ENCODE peak calls at places on chromosomes 4 and X, in five cellular contexts. P, W, J, T and K are unnamed samples.

GRCh38 chr4:144754562-144755410 is 108.8 kb downstream of the HHIP start:
- DNase-seq in P (peak), W (peak), J (peak), T (peak), K (peak)

GRCh38 chr4:181272427-181272826 is 970.8 kb upstream of the TENM3 start:
- DNase-seq in P (no peak), W (no peak), J (no peak), T (no peak), K (no peak)

GRCh38 chr4:72525938-72526337 is 43.1 kb downstream of the ADAMTS3 start:
- DNase-seq in P (peak), W (no peak), J (no peak), T (peak), K (peak)

GRCh38 chr4:139247241-139247640 is 32.8 kb downstream of the MGARP start:
- DNase-seq in P (peak), W (no peak), J (no peak), T (no peak), K (no peak)

GRCh38 chr4:5968246-5968645 is 50.0 kb downstream of the C4orf50 start:
- DNase-seq in P (no peak), W (peak), J (no peak), T (no peak), K (no peak)

GRCh38 chrX:14073158-14073557 is 43.5 kb upstream of the GEMIN8 start:
- DNase-seq in P (no peak), W (no peak), J (no peak), T (no peak), K (peak)

GRCh38 chr4:65046496-65047101 is 623.7 kb downstream of the EPHA5 start:
- DNase-seq in P (no peak), W (peak), J (no peak), T (no peak), K (peak)

GRCh38 chrX:133513116-133513515 is 97.8 kb upstream of the GPC4 start:
- DNase-seq in P (no peak), W (no peak), J (no peak), T (peak), K (no peak)

GRCh38 chr4:37685726-37686372 is 327 bp downstream of the RELL1 start:
- DNase-seq in P (peak), W (no peak), J (peak), T (peak), K (peak)

GRCh38 chr4:26753642-26754041 is 107.0 kb upstream of the STIM2 start:
- DNase-seq in P (peak), W (no peak), J (no peak), T (peak), K (peak)

GRCh38 chrX:113959912-113960626 is 623.8 kb upstream of the HTR2C start:
- DNase-seq in P (no peak), W (peak), J (peak), T (no peak), K (no peak)

GRCh38 chrX:150508461-150509367 is 59.7 kb upstream of the MTM1 start:
- DNase-seq in P (peak), W (peak), J (peak), T (peak), K (no peak)

GRCh38 chr4:151193414-151193813 is 83.5 kb upstream of the PRSS48 start:
- DNase-seq in P (no peak), W (no peak), J (no peak), T (no peak), K (no peak)

GRCh38 chr4:169251291-169252235 is 19.2 kb downstream of the SH3RF1 start:
- DNase-seq in P (no peak), W (peak), J (peak), T (no peak), K (peak)

GRCh38 chr4:56434599-56435000 is 815 bp downstream of the PPAT start:
- DNase-seq in P (peak), W (no peak), J (peak), T (peak), K (peak)

GRCh38 chr4:118158946-118159345 is 124.7 kb downstream of the NDST3 start:
- DNase-seq in P (no peak), W (no peak), J (peak), T (peak), K (no peak)

GRCh38 chr4:154928640-154929257 is 147.7 kb downstream of the RBM46 start:
- DNase-seq in P (peak), W (peak), J (peak), T (peak), K (peak)

GRCh38 chrX:39439910-39440733 is 638.9 kb downstream of the MID1IP1 start:
- DNase-seq in P (no peak), W (no peak), J (no peak), T (no peak), K (no peak)

GRCh38 chr4:17912011-17912410 is 101.2 kb downstream of the NCAPG start:
- DNase-seq in P (no peak), W (no peak), J (no peak), T (no peak), K (no peak)

GRCh38 chr4:57219389-57219890 is 109.3 kb upstream of the IGFBP7 start:
- DNase-seq in P (no peak), W (no peak), J (peak), T (no peak), K (no peak)

GRCh38 chr4:73989928-73990327 is 1.9 kb upstream of the PPBP start:
- DNase-seq in P (no peak), W (no peak), J (no peak), T (no peak), K (no peak)

GRCh38 chr4:67721770-67722597 is 21.0 kb upstream of the UBA6 start:
- DNase-seq in P (no peak), W (peak), J (peak), T (peak), K (no peak)

GRCh38 chrX:130952266-130953043 is 49.4 kb upstream of the ENOX2 start:
- DNase-seq in P (no peak), W (no peak), J (no peak), T (no peak), K (no peak)

GRCh38 chr4:9894604-9895361 is 113.3 kb downstream of the DRD5 start:
- DNase-seq in P (peak), W (no peak), J (no peak), T (no peak), K (no peak)

GRCh38 chr4:54187148-54187547 is 41.9 kb upstream of the PDGFRA start:
- DNase-seq in P (no peak), W (no peak), J (no peak), T (no peak), K (no peak)

GRCh38 chrX:72243472-72243871 is 4.6 kb upstream of the ERCC6L start:
- DNase-seq in P (peak), W (no peak), J (no peak), T (peak), K (peak)

GRCh38 chr4:42360158-42360557 is 37.1 kb upstream of the SHISA3 start:
- DNase-seq in P (no peak), W (no peak), J (no peak), T (peak), K (no peak)

GRCh38 chr4:73895201-73896177 is 26.3 kb downstream of the CXCL1 start:
- DNase-seq in P (no peak), W (no peak), J (no peak), T (peak), K (no peak)

GRCh38 chr4:82785248-82786003 is 13.2 kb downstream of the SCD5 start:
- DNase-seq in P (peak), W (peak), J (peak), T (peak), K (peak)

GRCh38 chr4:152045397-152045780 is 284.6 kb upstream of the GATB start:
- DNase-seq in P (no peak), W (no peak), J (no peak), T (no peak), K (no peak)

DNA sequence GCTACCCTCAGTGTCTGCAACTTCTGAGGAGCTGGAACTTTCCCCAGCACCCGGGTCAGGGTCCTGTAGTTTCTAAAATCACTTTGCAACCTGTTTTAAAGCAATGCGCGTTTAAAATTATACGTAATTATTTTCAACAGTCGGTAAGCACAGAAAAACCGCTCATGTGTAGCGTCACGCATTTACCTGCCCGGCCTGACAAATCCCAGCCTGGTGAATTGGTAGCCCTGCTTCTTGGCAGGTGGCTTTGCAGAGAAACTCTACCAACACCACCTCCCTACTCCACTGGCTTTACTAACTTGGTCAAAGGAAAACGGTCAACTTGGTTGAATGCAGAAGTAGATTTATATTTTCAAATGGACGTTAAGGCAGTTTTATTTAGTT is 651 bp downstream of the BANK1 start:
- DNase-seq in P (no peak), W (no peak), J (no peak), T (no peak), K (no peak)
- H3K9ac ChIP-seq in P (no peak), W (no peak), J (no peak), T (no peak), K (peak)

DNA sequence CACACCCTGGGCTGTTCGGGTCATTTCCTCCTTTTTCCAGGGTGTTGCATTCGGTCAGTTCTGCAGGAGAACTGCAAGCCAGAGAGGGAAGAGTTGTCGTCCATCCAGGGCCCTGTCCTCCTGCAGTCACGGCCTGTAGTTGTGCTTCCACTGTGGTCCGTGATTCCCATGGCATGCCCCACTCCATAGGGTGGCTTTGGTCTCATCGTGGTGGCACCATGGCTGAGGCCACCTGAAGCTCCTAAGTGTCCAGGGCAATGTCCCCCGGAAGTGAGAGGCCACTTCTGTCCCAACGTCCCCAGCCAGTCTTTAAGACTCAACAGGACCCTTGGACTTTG is 83.6 kb downstream of the HTRA3 start:
- DNase-seq in P (no peak), W (peak), J (no peak), T (no peak), K (no peak)
- H3K9ac ChIP-seq in P (no peak), W (no peak), J (no peak), T (no peak), K (no peak)

GRCh38 chr4:71382125-71382524 is 43.3 kb downstream of the SLC4A4 start:
- DNase-seq in P (no peak), W (no peak), J (no peak), T (no peak), K (no peak)

GRCh38 chr4:71380721-71381120 is 41.9 kb downstream of the SLC4A4 start:
- DNase-seq in P (peak), W (no peak), J (no peak), T (peak), K (peak)

GRCh38 chr4:71379126-71379525 is 40.3 kb downstream of the SLC4A4 start:
- DNase-seq in P (no peak), W (no peak), J (no peak), T (no peak), K (no peak)

GRCh38 chr4:71383984-71384383 is 45.2 kb downstream of the SLC4A4 start:
- DNase-seq in P (no peak), W (no peak), J (no peak), T (no peak), K (no peak)

DNA sequence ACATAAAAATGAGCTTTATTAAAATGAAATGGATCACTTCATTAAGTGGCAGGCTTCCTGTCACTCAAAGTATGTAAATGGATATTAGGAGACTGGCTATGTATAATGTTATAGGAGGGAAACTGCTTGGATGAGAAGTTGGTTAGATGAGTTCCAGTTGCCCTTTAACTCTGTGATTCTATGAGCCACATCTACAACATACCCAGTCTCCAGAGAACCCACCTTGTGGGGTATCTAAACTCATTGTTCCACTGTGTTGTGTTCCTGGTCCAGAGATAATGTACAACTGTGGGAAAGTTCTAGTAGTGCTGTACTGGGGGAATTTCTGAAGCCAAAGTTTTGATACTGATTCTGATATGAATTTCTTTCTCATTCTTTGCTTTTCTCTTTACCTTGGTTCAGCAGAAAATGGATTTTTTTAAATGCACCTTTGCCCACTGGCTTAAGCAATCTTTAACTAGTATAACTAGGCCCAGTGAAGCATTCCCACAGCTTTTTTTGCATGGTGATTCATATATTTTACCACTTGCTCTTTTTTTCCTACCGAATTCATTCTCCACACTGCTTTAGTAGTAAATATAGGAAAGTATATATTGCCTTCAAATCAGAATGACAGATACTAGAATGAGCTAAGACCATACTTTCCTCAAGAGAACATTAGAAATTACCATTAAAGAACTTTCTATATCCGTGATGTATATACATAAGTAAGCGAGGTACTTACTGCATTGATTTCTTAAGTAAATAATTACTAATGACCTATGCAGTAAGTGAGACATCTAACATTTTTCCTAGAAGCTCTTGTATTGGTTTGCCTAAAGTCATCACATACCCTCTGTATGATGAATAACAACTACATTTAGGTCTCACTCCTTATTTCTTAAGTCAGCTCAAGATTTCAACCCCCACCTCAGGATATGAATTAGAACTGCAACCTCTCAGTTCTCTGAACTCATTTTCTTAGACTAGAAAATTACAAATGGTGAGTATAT is 44.0 kb downstream of the SLC4A4 start:
- DNase-seq in P (no peak), W (no peak), J (no peak), T (no peak), K (no peak)
- H3K9ac ChIP-seq in P (no peak), W (no peak), J (no peak), T (no peak), K (no peak)

GRCh38 chr4:2804973-2805501 is 12.2 kb downstream of the SH3BP2 start:
- DNase-seq in P (no peak), W (no peak), J (no peak), T (no peak), K (no peak)
- H3K9ac ChIP-seq in P (no peak), W (no peak), J (no peak), T (no peak), K (peak)